ENCODE peak calls at places on chromosomes 11 and 22, in six cellular contexts. L is stomach, I is K562, E is GM23338, W is breast epithelium, N is suprapubic skin. O is an unnamed sample.

GRCh38 chr11:27717801-27718229 is 17.6 kb upstream of the BDNF start:
- DNase-seq in E (peak; percentile 70), W (no peak), I (no peak), N (no peak), L (no peak), O (no peak)

GRCh38 chr11:12835286-12835685 is 161.1 kb downstream of the TEAD1 start:
- DNase-seq in L (no peak), E (no peak), N (no peak), W (no peak), I (no peak), O (no peak)

GRCh38 chr11:76885390-76886097 is 24.8 kb downstream of the ACER3 start:
- DNase-seq in L (no peak), I (no peak), E (no peak), N (no peak), W (no peak), O (no peak)

GRCh38 chr22:37996079-37996478 is 11.7 kb upstream of the SOX10 start:
- DNase-seq in E (no peak), L (no peak), I (no peak), N (no peak), W (peak; percentile 65), O (peak; percentile 17)

GRCh38 chr11:130512662-130513061 is 64.2 kb downstream of the ADAMTS15 start:
- DNase-seq in N (no peak), L (no peak), I (no peak), E (no peak), W (no peak), O (no peak)

GRCh38 chr11:128552783-128553661 is 34.3 kb downstream of the ETS1 start:
- DNase-seq in N (no peak), I (no peak), W (no peak), L (no peak), E (no peak), O (no peak)

GRCh38 chr11:98616256-98616655 is 404.5 kb upstream of the CNTN5 start:
- DNase-seq in N (no peak), W (no peak), I (no peak), E (no peak), L (no peak), O (no peak)

GRCh38 chr22:47173535-47174021 is 411.1 kb downstream of the TBC1D22A start:
- DNase-seq in L (no peak), N (peak; percentile 50), E (no peak), W (peak; percentile 31), I (no peak), O (no peak)

GRCh38 chr11:123653997-123654565 is 343 bp downstream of the SCN3B start:
- DNase-seq in I (peak; percentile 59), W (peak; percentile 56), L (peak; percentile 32), N (peak; percentile 71), E (peak; percentile 79), O (peak; percentile 21)

GRCh38 chr22:27051407-27051806 is 394.0 kb downstream of the MIAT start:
- DNase-seq in I (no peak), N (no peak), L (no peak), E (no peak), W (no peak), O (no peak)

GRCh38 chr11:37142591-37142990 is 544.6 kb upstream of the RAG2 start:
- DNase-seq in I (no peak), N (no peak), E (no peak), L (no peak), W (no peak), O (no peak)

DNA sequence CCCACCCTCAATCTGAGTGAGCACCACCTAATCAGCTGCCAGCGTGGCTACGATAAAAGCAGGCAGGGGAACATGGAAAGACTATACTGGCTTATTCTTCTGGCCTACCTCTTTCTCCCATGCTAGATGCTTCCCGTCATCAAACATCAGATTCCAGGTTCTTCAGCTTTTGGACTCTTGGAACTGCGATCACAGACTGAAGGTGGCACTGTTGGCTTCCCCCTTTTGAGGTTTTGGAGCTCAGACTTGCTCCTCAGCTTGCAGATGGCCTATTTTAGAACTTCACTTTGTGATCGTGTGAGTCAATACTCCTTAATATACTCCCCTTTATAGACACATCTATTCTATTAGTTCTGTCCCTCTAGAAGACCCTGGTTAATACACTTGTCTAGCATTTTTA is 543.7 kb upstream of the RAG2 start:
- DNase-seq in W (no peak), N (no peak), E (no peak), I (no peak), L (no peak), O (no peak)
- TF ChIP-seq CTCF in W (no peak), N (no peak), E (no peak), I (no peak), L (no peak), O (peak; percentile 17)

GRCh38 chr11:65416341-65417185 is 6.0 kb upstream of the NEAT1 start:
- DNase-seq in I (peak; percentile 92), W (peak; percentile 94), N (peak; percentile 96), E (peak; percentile 89), L (peak; percentile 94), O (peak; percentile 93)
- H3K4me3 ChIP-seq in I (peak overlapping the region; percentile 14), W (peak overlapping the region; percentile 95), N (peak overlapping the region; percentile 91), E (peak overlapping the region; percentile 40), L (peak overlapping the region; percentile 81), O (peak overlapping the region; percentile 24)

GRCh38 chr11:15776387-15776786 is 580.0 kb downstream of the SOX6 start:
- DNase-seq in W (no peak), I (no peak), N (no peak), E (no peak), L (no peak), O (no peak)
- TF ChIP-seq POLR2AphosphoS5 in W (no peak), I (no peak), N (no peak), E (no peak), L (no peak), O (no peak)

DNA sequence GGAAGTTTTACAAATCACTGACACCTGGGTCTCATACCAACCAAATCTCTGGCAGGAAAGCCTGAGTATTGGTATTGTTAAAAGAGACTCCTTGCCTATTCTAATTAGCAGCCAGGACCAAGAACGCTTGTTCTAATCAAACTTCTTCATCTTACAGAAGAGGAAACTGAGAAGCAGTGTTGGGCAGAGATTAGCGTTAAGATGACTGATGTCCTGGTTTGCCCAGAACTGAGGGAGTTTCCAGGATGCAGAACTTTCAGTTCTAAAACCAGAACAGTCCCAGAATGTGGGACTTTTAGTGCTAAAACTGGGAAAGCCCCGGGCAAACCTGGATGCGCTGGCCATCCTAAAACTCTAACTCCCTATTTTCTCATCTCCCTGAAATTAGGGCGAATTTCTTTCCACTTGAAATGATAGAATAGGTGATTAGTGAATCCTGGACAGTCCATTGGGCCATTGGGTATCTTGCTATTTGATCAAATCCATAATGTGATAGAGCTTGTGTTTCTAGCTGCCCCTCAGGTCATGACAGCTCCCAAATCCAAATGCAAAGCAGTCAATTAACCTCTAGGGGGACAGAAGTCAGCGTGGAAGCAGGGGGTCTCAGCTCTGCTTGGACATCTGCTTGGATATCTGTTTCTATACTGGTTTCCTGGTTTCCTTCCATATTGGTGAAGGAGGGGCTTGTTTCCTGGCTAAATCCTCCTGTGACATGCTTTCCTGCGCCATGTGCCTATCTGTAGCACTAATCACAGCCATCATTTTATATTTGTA is 16.0 kb upstream of the TMPRSS13 start:
- DNase-seq in L (peak; percentile 10), W (no peak), I (no peak), N (no peak), E (peak; percentile 58), O (no peak)
- TF ChIP-seq CTCF in L (no peak), W (no peak), I (peak; percentile 21), N (no peak), E (peak; percentile 42), O (no peak)

GRCh38 chr11:127103586-127104388 is 103.2 kb upstream of the KIRREL3 start:
- DNase-seq in E (no peak), I (no peak), W (no peak), L (no peak), N (no peak), O (no peak)

DNA sequence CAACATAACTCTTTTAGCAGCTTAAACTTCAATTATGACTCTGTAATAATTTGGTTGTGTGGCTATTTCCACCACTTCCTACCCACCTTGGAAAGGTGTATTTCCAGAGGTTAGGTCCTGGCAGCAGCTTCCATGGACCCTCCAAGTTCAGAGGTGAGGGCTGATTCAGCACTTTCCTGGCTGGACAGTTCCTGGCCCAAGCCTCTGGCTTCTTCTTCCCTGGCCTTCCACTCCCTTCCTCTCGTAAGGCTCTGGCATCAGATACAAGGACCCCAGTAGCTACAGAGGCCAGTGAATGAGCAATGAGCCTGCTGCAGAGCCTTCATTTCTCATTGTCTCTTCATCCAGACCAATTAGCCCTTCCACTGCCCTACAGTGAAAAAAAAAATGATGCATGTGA is 98.1 kb upstream of the KIRREL3 start:
- DNase-seq in E (peak; percentile 59), L (no peak), I (no peak), N (no peak), W (no peak), O (no peak)
- H3K4me3 ChIP-seq in E (no peak overlapping the region), L (no peak overlapping the region), I (no peak overlapping the region), N (no peak overlapping the region), W (no peak overlapping the region), O (no peak overlapping the region)

GRCh38 chr11:83511646-83512045 is 225.5 kb upstream of the CCDC90B start:
- DNase-seq in I (no peak), W (no peak), N (no peak), E (peak; percentile 17), L (no peak), O (no peak)
- TF ChIP-seq POLR2AphosphoS5 in I (no peak), W (no peak), N (no peak), E (no peak), L (no peak), O (no peak)

DNA sequence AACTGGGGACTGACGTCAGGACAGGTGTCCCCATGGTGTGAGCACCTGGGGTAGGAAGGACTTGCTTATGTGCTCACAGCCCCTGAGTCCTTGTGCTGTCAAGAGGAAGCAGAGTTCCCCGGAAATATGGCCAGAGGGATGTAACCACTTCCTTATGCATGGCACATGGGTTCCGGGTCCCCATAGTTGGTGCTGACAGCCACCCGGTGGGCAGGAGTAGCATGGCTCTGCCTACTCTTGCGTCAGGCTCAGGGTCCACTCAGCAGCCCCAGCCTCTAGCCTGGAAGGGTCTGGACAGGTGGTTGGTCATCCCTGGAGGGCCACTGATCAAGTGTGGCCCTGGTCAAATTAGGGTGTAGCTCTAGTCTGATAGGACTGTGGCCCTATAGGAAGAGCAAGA is 42.8 kb upstream of the CCND1 start:
- DNase-seq in E (peak; percentile 16), N (no peak), I (no peak), W (no peak), L (no peak), O (no peak)
- TF ChIP-seq CTCF in E (peak; percentile 49), N (no peak), I (no peak), W (no peak), L (no peak), O (no peak)

DNA sequence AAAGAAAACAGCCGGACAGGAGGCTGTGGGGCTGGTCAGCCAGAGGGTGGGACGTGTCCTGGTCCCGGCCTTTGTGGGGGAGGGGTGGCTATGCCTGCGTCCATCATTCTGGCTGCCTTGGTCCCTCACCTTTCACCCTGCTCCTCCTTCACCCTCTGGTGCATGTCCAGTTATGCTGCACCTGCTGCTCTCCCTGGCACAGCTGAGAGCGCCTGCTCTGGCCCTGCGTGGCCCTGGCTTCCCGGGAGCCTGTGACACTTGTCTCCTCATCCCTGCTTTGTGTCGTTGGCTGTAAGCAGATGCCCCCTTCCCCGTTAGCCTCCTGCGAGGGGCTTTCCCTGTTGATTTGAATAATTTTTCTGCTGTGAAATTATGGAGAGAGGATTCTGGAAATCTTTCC is 16.6 kb downstream of the PHRF1 start:
- DNase-seq in W (no peak), N (no peak), L (no peak), E (no peak), I (no peak), O (no peak)
- H3K4me3 ChIP-seq in W (no peak overlapping the region), N (no peak overlapping the region), L (no peak overlapping the region), E (no peak overlapping the region), I (no peak overlapping the region), O (no peak overlapping the region)

O was measured in prostate gland.